ENCODE peak calls at places on chromosomes 3 and 15, in six cellular contexts. J is cardiac muscle cell, G is upper lobe of right lung, C is body of pancreas, P is lung, N is lower lobe of right lung. F is an unnamed sample.

GRCh38 chr3:131454501-131454900 is 48.3 kb downstream of the MRPL3 start:
- DNase-seq in N (no peak), C (no peak), P (no peak), J (peak; percentile 22), G (no peak), F (no peak)

GRCh38 chr15:73792429-73792828 is 39.3 kb upstream of the INSYN1 start:
- DNase-seq in N (no peak), G (no peak), J (no peak), C (no peak), P (no peak), F (no peak)

GRCh38 chr3:154151969-154152368 is 30.8 kb downstream of the ARHGEF26 start:
- DNase-seq in P (no peak), N (no peak), G (no peak), J (peak; percentile 82), C (no peak), F (no peak)

GRCh38 chr15:64844576-64845140 is 2.9 kb downstream of the PLEKHO2 start:
- DNase-seq in G (no peak), P (no peak), J (no peak), N (no peak), C (no peak), F (no peak)

GRCh38 chr3:7015683-7016440 is 154.9 kb downstream of the GRM7 start:
- DNase-seq in C (no peak), N (no peak), G (no peak), J (no peak), P (no peak), F (no peak)

GRCh38 chr3:47813551-47814177 is 10.7 kb downstream of the DHX30 start:
- DNase-seq in N (no peak), P (no peak), J (no peak), C (no peak), G (no peak), F (no peak)

GRCh38 chr3:46576899-46577298 is 10.8 kb upstream of the LRRC2 start:
- DNase-seq in G (no peak), N (no peak), P (no peak), C (no peak), J (no peak), F (no peak)

GRCh38 chr3:12507871-12508281 is 23.6 kb downstream of the TSEN2 start:
- DNase-seq in G (no peak), C (no peak), N (no peak), J (peak; percentile 57), P (no peak), F (no peak)

DNA sequence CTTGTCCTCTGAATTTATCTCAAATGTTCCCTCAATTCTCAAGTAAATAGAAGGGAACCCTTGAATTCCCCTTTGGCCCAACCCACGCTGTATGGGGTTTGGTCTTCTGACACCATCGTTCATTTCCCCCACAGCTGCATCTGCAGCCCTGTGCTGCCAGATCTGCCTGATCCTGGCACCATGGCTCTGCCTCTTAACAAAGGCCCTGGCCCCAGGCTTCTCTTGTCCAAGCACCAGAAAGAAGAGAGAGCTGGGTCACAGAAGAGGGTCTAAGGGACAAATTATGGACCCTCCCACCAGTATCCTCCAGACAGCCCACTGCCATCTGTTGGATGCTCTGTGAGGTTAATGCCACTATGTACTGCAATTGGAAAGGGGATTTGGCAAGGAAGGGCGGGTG is 1.8 kb downstream of the MAP1A start:
- DNase-seq in P (no peak), N (no peak), G (peak; percentile 44), J (no peak), C (no peak), F (no peak)
- H3K27ac ChIP-seq in P (no peak overlapping the region), N (no peak overlapping the region), G (no peak overlapping the region), J (no peak overlapping the region), C (no peak overlapping the region), F (peak overlapping the region; percentile 79)

GRCh38 chr15:89408512-89409183 is 74.0 kb upstream of the POLG start:
- DNase-seq in P (no peak), G (no peak), N (no peak), C (no peak), J (no peak), F (no peak)
- H3K27ac ChIP-seq in P (no peak overlapping the region), G (no peak overlapping the region), N (no peak overlapping the region), C (no peak overlapping the region), J (no peak overlapping the region), F (no peak overlapping the region)

GRCh38 chr3:101850327-101851048 is 1.2 kb downstream of the NFKBIZ start:
- DNase-seq in J (peak; percentile 73), C (no peak), P (no peak), G (no peak), N (no peak), F (no peak)
- H3K27ac ChIP-seq in J (peak overlapping the region; percentile 93), C (peak overlapping the region; percentile 100), P (peak overlapping the region; percentile 70), G (peak overlapping the region; percentile 99), N (peak overlapping the region; percentile 100), F (peak overlapping the region; percentile 95)

GRCh38 chr3:171506743-171507319 is 46.6 kb upstream of the TNIK start:
- DNase-seq in C (no peak), P (no peak), N (no peak), G (no peak), J (peak; percentile 46), F (no peak)

GRCh38 chr3:171511450-171511849 is 51.2 kb upstream of the TNIK start:
- DNase-seq in N (no peak), C (no peak), P (no peak), G (no peak), J (no peak), F (no peak)

GRCh38 chr3:171508206-171508605 is 48.0 kb upstream of the TNIK start:
- DNase-seq in J (no peak), C (no peak), P (no peak), N (no peak), G (no peak), F (no peak)

GRCh38 chr3:171505822-171506333 is 45.7 kb upstream of the TNIK start:
- DNase-seq in N (no peak), P (no peak), G (no peak), J (no peak), C (no peak), F (no peak)

GRCh38 chr3:171508676-171509075 is 48.5 kb upstream of the TNIK start:
- DNase-seq in J (no peak), P (no peak), G (no peak), C (no peak), N (no peak), F (no peak)
- H3K27ac ChIP-seq in J (no peak overlapping the region), P (no peak overlapping the region), G (no peak overlapping the region), C (no peak overlapping the region), N (no peak overlapping the region), F (no peak overlapping the region)